ENCODE peak calls at places on chromosomes 4 and X, in five cellular contexts. L is A673; N is stimulated activated CD4-positive, alpha-beta T cell treated with anti-CD3 and anti-CD28 coated beads, TNF-alpha, amount 100 ng/mL, for 24 hours; F is effector CD4-positive, alpha-beta T cell; C is cardiac muscle cell. Z is an unnamed sample.

GRCh38 chr4:80184053-80184790 is 13.1 kb upstream of the PRDM8 start:
- DNase-seq in L (peak; percentile 63), C (peak; percentile 85), N (peak; percentile 80), F (peak; percentile 91), Z (no peak)

GRCh38 chrX:134813697-134814096 is 155.4 kb upstream of the PLAC1 start:
- DNase-seq in C (peak; percentile 38), F (no peak), N (no peak), L (no peak), Z (no peak)

GRCh38 chr4:140344111-140344510 is 29.3 kb upstream of the SCOC start:
- DNase-seq in N (no peak), L (no peak), F (no peak), C (peak; percentile 50), Z (no peak)

GRCh38 chrX:123859409-123859827 is 435 bp upstream of the XIAP start:
- DNase-seq in F (no peak), C (no peak), L (peak; percentile 73), N (no peak), Z (no peak)

GRCh38 chr4:108272046-108272445 is 103.3 kb upstream of the LEF1 start:
- DNase-seq in C (no peak), N (no peak), F (no peak), L (no peak), Z (no peak)

GRCh38 chrX:134631404-134632346 is 26.6 kb downstream of the PLAC1 start:
- DNase-seq in L (peak; percentile 10), C (peak; percentile 86), F (no peak), N (no peak), Z (no peak)

GRCh38 chr4:21954406-21954805 is 5.8 kb upstream of the KCNIP4 start:
- DNase-seq in F (no peak), C (no peak), L (no peak), N (no peak), Z (no peak)

GRCh38 chr4:109996531-109996930 is 83.8 kb downstream of the EGF start:
- DNase-seq in F (no peak), L (no peak), N (no peak), C (no peak), Z (no peak)

Z was measured in SK-N-MC.